ENCODE peak calls at places on chromosomes 11 and 22, in six cellular contexts. T is prostate gland, L is body of pancreas, O is endothelial cell, C is IMR-90, U is lower leg skin. I is an unnamed sample.

GRCh38 chr11:70590356-70590991 is 192.1 kb downstream of the CTTN start:
- DNase-seq in L (no peak), T (no peak), C (no peak), U (no peak), O (no peak), I (no peak)

GRCh38 chr11:20057055-20057943 is 103.0 kb downstream of the DBX1 start:
- DNase-seq in T (no peak), C (peak), L (no peak), U (no peak), O (no peak), I (no peak)

GRCh38 chr22:26711205-26711958 is 54.0 kb downstream of the MIAT start:
- DNase-seq in U (no peak), C (peak), O (no peak), T (no peak), L (no peak), I (peak)

GRCh38 chr22:20533879-20534265 is 26.5 kb downstream of the MED15 start:
- DNase-seq in C (no peak), L (no peak), T (no peak), U (no peak), O (no peak), I (no peak)

GRCh38 chr11:12871788-12872321 is 137.3 kb upstream of the RASSF10 start:
- DNase-seq in L (no peak), U (no peak), C (peak), O (no peak), T (no peak), I (no peak)

GRCh38 chr11:45607995-45608394 is 57.4 kb downstream of the CHST1 start:
- DNase-seq in O (no peak), C (no peak), U (no peak), L (no peak), T (no peak), I (no peak)

GRCh38 chr11:123765601-123766000 is 11.3 kb upstream of the OR6X1 start:
- DNase-seq in T (no peak), L (no peak), O (no peak), C (no peak), U (no peak), I (no peak)

GRCh38 chr11:86608251-86608799 is 64.1 kb downstream of the ME3 start:
- DNase-seq in T (peak), L (peak), U (peak), O (peak), C (peak), I (no peak)

GRCh38 chr11:57571631-57572030 is 4.2 kb upstream of the UBE2L6 start:
- DNase-seq in T (no peak), O (no peak), L (no peak), U (no peak), C (no peak), I (no peak)

GRCh38 chr11:71342951-71343827 is 90.8 kb upstream of the SHANK2 start:
- DNase-seq in T (peak), L (peak), U (no peak), C (peak), O (peak), I (no peak)

GRCh38 chr22:50226224-50227165 is 18.3 kb downstream of the TUBGCP6 start:
- DNase-seq in O (no peak), C (no peak), L (no peak), U (no peak), T (no peak), I (no peak)

GRCh38 chr11:114587398-114587953 is 8.1 kb downstream of the NXPE4 start:
- DNase-seq in U (no peak), C (no peak), O (no peak), T (no peak), L (no peak), I (no peak)

GRCh38 chr11:77020751-77021150 is 13.4 kb upstream of the B3GNT6 start:
- DNase-seq in L (no peak), C (no peak), U (no peak), O (no peak), T (no peak), I (no peak)

GRCh38 chr11:99988105-99988907 is 698.8 kb upstream of the ARHGAP42 start:
- DNase-seq in T (no peak), U (no peak), L (no peak), O (no peak), C (no peak), I (no peak)

GRCh38 chr22:44445731-44446130 is 52.3 kb downstream of the RTL6 start:
- DNase-seq in C (no peak), U (peak), L (no peak), T (no peak), O (no peak), I (no peak)

GRCh38 chr22:44442856-44443595 is 55.0 kb downstream of the RTL6 start:
- DNase-seq in L (no peak), C (no peak), T (no peak), U (peak), O (peak), I (no peak)

GRCh38 chr22:44443641-44444235 is 54.3 kb downstream of the RTL6 start:
- DNase-seq in L (no peak), U (peak), O (no peak), T (no peak), C (no peak), I (no peak)

GRCh38 chr22:44445307-44445680 is 52.7 kb downstream of the RTL6 start:
- DNase-seq in O (no peak), T (no peak), U (peak), C (no peak), L (no peak), I (no peak)

GRCh38 chr22:44444341-44445306 is 53.4 kb downstream of the RTL6 start:
- DNase-seq in L (no peak), T (no peak), U (peak), C (no peak), O (no peak), I (no peak)
- TF ChIP-seq CTCF in L (no peak), T (no peak), U (no peak), C (peak), O (peak), I (peak)

DNA sequence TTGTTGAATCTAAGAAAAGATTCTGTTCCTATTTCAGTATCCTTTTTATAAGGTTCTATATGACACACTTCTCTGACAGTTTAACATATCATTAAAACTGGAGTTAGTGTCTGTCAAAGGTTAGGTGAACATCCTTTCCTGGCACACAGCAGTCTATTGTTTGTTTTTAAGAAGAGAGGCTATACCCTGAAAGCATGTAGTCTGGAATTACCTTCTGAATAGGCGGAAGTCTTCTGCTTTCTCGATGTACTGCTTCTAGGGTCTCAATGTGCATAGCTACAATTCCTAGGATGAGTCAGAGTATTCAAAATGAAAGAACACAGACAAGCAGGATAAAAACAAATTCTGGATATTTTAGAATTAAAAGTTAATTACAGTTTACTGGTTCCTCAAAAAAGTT is 188.6 kb downstream of the SWAP70 start:
- DNase-seq in L (no peak), C (no peak), U (no peak), O (no peak), T (no peak), I (no peak)
- TF ChIP-seq CTCF in L (no peak), C (no peak), U (no peak), O (no peak), T (no peak), I (no peak)

GRCh38 chr11:61390161-61390560 is 2.2 kb upstream of the TMEM216 start:
- DNase-seq in U (no peak), L (no peak), C (peak), O (no peak), T (no peak), I (no peak)

GRCh38 chr11:61392991-61393595 is 706 bp downstream of the TMEM216 start:
- DNase-seq in C (peak), O (peak), L (no peak), T (no peak), U (no peak), I (no peak)
- TF ChIP-seq CTCF in C (peak), O (no peak), L (no peak), T (no peak), U (no peak), I (peak)

GRCh38 chr11:64851831-64852337 is 7.4 kb upstream of the CDC42BPG start:
- DNase-seq in L (no peak), T (no peak), C (no peak), U (no peak), O (no peak), I (peak)

GRCh38 chr11:64848779-64849599 is 4.5 kb upstream of the CDC42BPG start:
- DNase-seq in T (no peak), L (peak), C (no peak), O (no peak), U (no peak), I (no peak)

GRCh38 chr11:64850979-64851567 is 6.6 kb upstream of the CDC42BPG start:
- DNase-seq in L (no peak), C (no peak), T (no peak), U (no peak), O (no peak), I (peak)

GRCh38 chr11:64848214-64848778 is 3.8 kb upstream of the CDC42BPG start:
- DNase-seq in L (no peak), U (no peak), C (no peak), T (no peak), O (no peak), I (no peak)

DNA sequence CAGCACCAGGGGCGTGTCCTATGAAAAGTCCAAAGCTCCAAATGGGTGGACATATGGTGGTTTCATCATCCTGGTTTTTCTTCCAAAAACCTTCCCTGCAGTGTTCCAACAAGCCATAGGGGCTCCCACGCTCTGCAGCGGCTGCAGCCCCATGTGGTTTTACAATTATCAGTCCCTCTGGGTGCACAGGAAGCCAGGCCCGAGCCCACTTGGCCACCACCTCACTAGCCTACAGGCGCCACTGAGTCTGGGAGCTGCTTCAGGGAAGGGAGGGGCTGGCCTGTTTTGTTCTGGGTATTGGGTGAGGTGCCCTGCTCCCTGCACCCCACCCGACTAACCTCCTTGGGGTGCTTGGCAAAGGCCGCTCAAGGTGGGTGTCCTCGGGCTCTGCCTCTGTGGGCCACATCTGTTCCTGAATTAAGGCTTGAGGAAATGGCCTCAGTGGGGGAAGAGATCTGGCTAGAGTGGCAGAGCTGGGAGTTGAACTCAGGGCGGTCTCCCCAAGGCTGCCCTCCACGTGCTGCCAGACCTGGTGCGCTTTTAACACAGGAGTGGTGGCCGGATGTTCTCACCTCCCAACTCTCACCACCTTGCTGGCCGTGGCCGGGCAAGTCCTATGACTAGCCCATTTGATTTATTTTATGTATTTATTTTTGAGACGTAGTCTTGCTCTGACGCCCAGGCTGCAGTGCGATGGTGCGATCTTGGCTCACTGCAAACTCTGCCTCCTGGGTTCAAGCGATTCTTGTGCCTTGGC is 5.3 kb upstream of the CDC42BPG start:
- DNase-seq in O (no peak), L (no peak), U (no peak), C (no peak), T (no peak), I (no peak)
- TF ChIP-seq CTCF in O (no peak), L (no peak), U (no peak), C (peak), T (no peak), I (no peak)

DNA sequence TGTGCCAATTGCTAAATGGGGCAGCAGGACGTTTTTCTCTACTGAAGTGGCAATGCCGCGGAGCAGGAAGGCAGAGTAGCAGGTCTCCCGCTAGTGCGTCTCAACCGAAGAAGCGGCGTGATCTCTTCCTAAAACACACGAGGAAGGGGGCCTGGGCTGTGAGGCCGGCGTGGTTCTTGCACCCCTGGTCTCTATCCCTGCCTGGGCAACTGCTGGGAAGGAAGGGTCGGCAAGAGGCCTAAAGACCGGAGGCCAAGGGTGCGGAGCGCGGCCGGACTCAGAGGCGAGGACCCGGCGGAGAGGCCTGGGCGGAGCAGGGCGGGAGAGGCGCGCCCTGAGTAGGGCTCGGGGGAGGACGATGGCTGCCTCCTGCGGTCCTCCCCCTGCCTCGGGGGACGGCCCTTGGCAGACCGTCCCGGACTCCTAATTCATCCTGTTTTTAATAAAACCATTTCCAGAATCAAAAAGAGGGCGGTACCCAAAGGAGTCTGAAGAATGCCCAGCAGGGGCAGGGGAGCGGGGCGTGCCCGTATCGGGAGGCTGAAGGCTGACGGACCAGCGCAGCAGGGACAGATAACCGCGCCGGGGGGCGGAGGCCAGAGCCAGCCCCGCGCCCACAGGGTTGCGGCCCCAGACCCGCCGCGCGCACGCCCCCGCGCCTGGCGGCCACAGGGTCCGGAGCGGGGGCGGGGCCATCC is 559 bp upstream of the APLP2 start:
- DNase-seq in O (peak), L (peak), T (peak), C (peak), U (peak), I (peak)
- TF ChIP-seq CTCF in O (no peak), L (peak), T (peak), C (peak), U (no peak), I (no peak)

GRCh38 chr11:36945384-36945783 is 347.3 kb upstream of the RAG2 start:
- DNase-seq in C (peak), T (no peak), U (no peak), O (no peak), L (no peak), I (no peak)
- TF ChIP-seq CTCF in C (peak), T (no peak), U (no peak), O (peak), L (peak), I (peak)

DNA sequence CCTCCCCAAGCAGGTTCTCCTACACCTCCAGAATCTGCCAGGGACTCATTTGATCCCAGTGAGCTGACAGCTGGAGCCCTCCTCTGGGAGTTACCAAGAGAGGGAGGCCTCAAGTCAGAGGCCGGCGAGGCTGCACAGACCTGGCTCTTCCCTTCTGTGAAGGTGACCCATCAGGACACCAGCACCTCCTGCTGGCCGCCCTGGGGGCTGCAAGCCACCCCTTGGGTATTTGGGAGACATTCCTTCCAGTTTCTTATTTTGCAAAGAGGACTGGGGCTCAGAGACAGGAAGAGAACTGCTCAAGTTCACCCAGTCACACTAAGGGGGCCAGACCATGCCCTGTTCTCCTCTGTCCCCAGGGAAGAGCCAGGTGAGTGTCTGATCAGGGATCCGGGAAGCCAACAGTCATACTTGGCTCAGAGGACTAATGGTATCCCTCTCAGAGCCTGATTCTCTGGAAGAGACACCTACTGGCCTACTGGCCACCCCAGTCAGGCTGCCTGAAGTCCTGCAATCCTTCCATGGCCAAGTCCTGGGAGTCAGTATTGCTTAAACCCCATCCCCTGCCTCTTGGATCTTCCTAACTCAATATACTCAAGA is 40.5 kb upstream of the RIC3 start:
- DNase-seq in L (no peak), C (no peak), U (peak), T (no peak), O (no peak), I (peak)
- TF ChIP-seq CTCF in L (peak), C (peak), U (no peak), T (no peak), O (peak), I (peak)

GRCh38 chr11:126134461-126135155 is 71.9 kb upstream of the CDON start:
- DNase-seq in C (no peak), T (no peak), L (no peak), O (no peak), U (no peak), I (no peak)

GRCh38 chr11:126135182-126136176 is 72.8 kb upstream of the CDON start:
- DNase-seq in O (no peak), L (no peak), C (no peak), T (no peak), U (no peak), I (no peak)

GRCh38 chr11:126129681-126130671 is 67.3 kb upstream of the CDON start:
- DNase-seq in U (no peak), T (no peak), L (no peak), C (peak), O (no peak), I (no peak)

GRCh38 chr11:126133902-126134301 is 71.2 kb upstream of the CDON start:
- DNase-seq in U (no peak), C (no peak), O (peak), T (no peak), L (no peak), I (no peak)

DNA sequence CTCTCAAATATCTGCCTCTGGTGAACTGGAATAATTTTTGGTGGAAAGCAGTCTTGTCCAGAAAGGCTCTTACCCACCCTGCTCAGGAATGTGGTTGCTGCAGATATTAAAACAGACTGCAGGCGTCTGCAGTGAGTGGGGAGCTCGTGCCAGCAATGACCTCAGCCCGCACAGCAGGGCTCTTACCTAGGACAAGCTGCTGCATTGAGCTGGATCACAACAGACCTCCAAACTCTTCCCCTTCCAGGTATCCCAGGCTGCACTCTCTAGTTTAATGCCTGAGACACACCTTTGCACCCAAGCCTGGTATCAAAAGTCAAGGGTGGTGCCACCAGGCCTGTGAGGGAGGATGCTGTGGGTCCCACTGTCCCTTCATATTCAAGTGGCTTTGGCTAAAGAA is 69.7 kb upstream of the CDON start:
- DNase-seq in T (peak), O (no peak), U (no peak), L (peak), C (no peak), I (no peak)
- TF ChIP-seq CTCF in T (peak), O (no peak), U (no peak), L (peak), C (no peak), I (no peak)

GRCh38 chr11:69190796-69191536 is 35.2 kb downstream of the SMIM38 start:
- DNase-seq in O (no peak), U (no peak), C (no peak), L (no peak), T (no peak), I (no peak)

GRCh38 chr11:69189059-69189458 is 33.3 kb downstream of the SMIM38 start:
- DNase-seq in U (no peak), C (no peak), T (no peak), L (no peak), O (no peak), I (no peak)

GRCh38 chr11:69187540-69188065 is 31.9 kb downstream of the SMIM38 start:
- DNase-seq in L (no peak), T (no peak), C (no peak), O (no peak), U (no peak), I (no peak)

GRCh38 chr11:69183613-69184012 is 27.9 kb downstream of the SMIM38 start:
- DNase-seq in O (no peak), U (no peak), T (no peak), L (no peak), C (no peak), I (no peak)

DNA sequence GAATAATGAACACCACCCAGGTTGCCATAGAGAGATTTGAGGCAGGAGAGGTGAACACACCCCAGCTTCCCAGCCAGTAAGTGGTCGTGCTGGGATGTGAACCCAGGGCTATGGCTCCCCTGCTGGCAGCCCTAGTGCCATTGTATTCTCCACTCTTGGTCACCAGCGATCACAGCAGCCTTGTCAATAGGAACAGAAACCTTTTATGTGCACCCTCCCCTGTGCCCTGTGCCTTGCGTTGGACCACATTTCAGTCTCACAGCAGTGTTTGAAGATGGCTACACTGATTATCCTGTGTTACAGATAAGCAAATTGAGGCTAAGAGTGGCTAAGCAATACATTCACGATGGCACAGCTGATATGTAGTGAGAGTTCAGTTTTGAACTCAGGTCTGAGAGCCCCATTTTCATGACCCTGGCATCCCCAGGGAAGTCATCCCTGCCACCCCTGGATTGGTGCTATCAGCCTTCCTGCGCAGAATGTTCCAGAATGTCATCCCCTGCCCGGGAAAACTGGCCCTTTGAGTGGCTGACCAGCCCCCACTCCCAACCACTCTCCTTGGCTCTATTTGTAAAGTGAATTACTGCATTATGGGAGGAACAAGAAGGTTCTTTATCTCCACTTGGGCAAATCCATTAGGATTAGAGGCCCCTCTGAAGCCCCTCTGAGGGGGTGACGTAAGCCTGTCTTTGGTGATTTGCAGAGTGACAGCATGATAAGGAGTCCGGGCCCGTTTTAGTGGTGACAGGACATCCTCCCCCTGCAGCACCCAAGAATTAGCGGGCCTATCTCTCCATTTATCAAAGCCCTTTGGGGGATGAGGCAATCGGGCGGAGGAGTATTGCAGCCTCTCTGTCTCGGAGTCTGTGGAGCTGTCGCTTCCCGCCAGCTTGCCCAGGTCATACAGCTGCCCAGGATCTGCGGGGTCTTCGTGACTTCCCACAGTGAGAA is 30.9 kb downstream of the SMIM38 start:
- DNase-seq in L (no peak), T (no peak), C (no peak), O (no peak), U (no peak), I (no peak)
- TF ChIP-seq CTCF in L (no peak), T (no peak), C (no peak), O (no peak), U (no peak), I (no peak)

I was measured in GM06990.